ENCODE peak calls at places on chromosomes 11 and 22, in six cellular contexts. V is upper lobe of right lung, G is transverse colon, K is brain microvascular endothelial cell, N is body of pancreas, M is heart left ventricle. Q is an unnamed sample. For H3K27me3 and H3K36me3, the result is how much of the 10 kb centered on the place peaks cover.

GRCh38 chr11:115159122-115159665 is 345.0 kb downstream of the CADM1 start:
- DNase-seq in N (no peak), M (no peak), K (no peak), V (no peak), G (no peak), Q (no peak)

GRCh38 chr11:78181155-78181554 is 7.3 kb downstream of the KCTD21 start:
- DNase-seq in N (no peak), G (no peak), K (no peak), M (no peak), V (no peak), Q (no peak)

GRCh38 chr22:29689872-29690213 is 30.0 kb upstream of the CABP7 start:
- DNase-seq in V (peak), G (peak), N (peak), K (peak), M (peak), Q (no peak)

GRCh38 chr11:67410369-67410831 is 5.1 kb upstream of the CARNS1 start:
- DNase-seq in G (no peak), V (no peak), N (no peak), M (no peak), K (no peak), Q (no peak)

GRCh38 chr11:76237041-76237649 is 30.8 kb upstream of the WNT11 start:
- DNase-seq in V (no peak), M (no peak), N (no peak), K (no peak), G (no peak), Q (peak)

GRCh38 chr11:45182902-45183301 is 36.5 kb downstream of the PRDM11 start:
- DNase-seq in G (peak), V (no peak), N (peak), K (peak), M (peak), Q (no peak)

GRCh38 chr11:22115470-22116037 is 77.3 kb upstream of the ANO5 start:
- DNase-seq in M (peak), N (no peak), V (no peak), G (no peak), K (no peak), Q (no peak)

GRCh38 chr11:21949741-21950413 is 243.0 kb upstream of the ANO5 start:
- DNase-seq in M (no peak), N (no peak), G (no peak), K (no peak), V (no peak), Q (no peak)

GRCh38 chr11:131749100-131749499 is 378.7 kb downstream of the NTM start:
- DNase-seq in G (no peak), M (no peak), V (no peak), N (no peak), K (peak), Q (peak)

GRCh38 chr22:47372111-47372581 is 609.7 kb downstream of the TBC1D22A start:
- DNase-seq in K (no peak), N (no peak), G (no peak), V (no peak), M (no peak), Q (no peak)

GRCh38 chr11:16804104-16804947 is 65.9 kb downstream of the C11orf58 start:
- DNase-seq in G (peak), V (no peak), M (peak), K (no peak), N (no peak), Q (no peak)

GRCh38 chr22:30947821-30948454 is 20.6 kb downstream of the MORC2 start:
- DNase-seq in M (no peak), V (no peak), G (no peak), K (peak), N (no peak), Q (no peak)

GRCh38 chr11:8068605-8069221 is 12.3 kb upstream of the TUB start:
- DNase-seq in N (peak), K (peak), M (peak), V (no peak), G (peak), Q (no peak)

GRCh38 chr11:123139206-123139605 is 55.8 kb downstream of the CLMP start:
- DNase-seq in N (no peak), G (no peak), M (no peak), V (no peak), K (no peak), Q (no peak)

GRCh38 chr11:91041626-91042025 is 818.8 kb upstream of the CHORDC1 start:
- DNase-seq in V (no peak), M (no peak), N (no peak), K (no peak), G (no peak), Q (no peak)

GRCh38 chr11:16239130-16240105 is 116.9 kb downstream of the SOX6 start:
- DNase-seq in N (no peak), M (no peak), G (no peak), K (no peak), V (no peak), Q (no peak)

GRCh38 chr11:61766353-61766841 is 14.0 kb downstream of the MYRF start:
- DNase-seq in N (no peak), M (no peak), G (no peak), V (no peak), K (peak), Q (no peak)

GRCh38 chr11:78039919-78040671 is 17.0 kb upstream of the KCTD14 start:
- DNase-seq in N (peak), V (peak), M (peak), K (peak), G (peak), Q (peak)

GRCh38 chr11:12088531-12088930 is 21.9 kb upstream of the MICAL2 start:
- DNase-seq in N (no peak), G (no peak), M (no peak), K (no peak), V (no peak), Q (no peak)

GRCh38 chr22:26461188-26461810 is 22.3 kb downstream of the HPS4 start:
- DNase-seq in M (peak), V (no peak), K (peak), G (peak), N (peak), Q (no peak)

GRCh38 chr22:26462051-26462450 is 21.5 kb downstream of the HPS4 start:
- DNase-seq in G (no peak), K (no peak), N (no peak), M (no peak), V (no peak), Q (no peak)

GRCh38 chr11:77506857-77507256 is 33.0 kb upstream of the PAK1 start:
- DNase-seq in N (no peak), V (no peak), K (peak), G (peak), M (no peak), Q (no peak)

GRCh38 chr11:115503083-115503885 is 931 bp downstream of the CADM1 start:
- DNase-seq in M (peak), N (peak), G (peak), K (no peak), V (peak), Q (peak)

GRCh38 chr11:128590587-128590986 is 3.2 kb upstream of the ETS1 start:
- DNase-seq in V (no peak), M (no peak), G (no peak), N (no peak), K (no peak), Q (no peak)

GRCh38 chr11:128594246-128594645 is 6.9 kb upstream of the ETS1 start:
- DNase-seq in V (no peak), G (no peak), M (no peak), K (no peak), N (no peak), Q (no peak)

GRCh38 chr11:128589998-128590397 is 2.6 kb upstream of the ETS1 start:
- DNase-seq in K (no peak), G (no peak), V (no peak), N (no peak), M (no peak), Q (no peak)

GRCh38 chr11:128593281-128593680 is 5.9 kb upstream of the ETS1 start:
- DNase-seq in K (peak), M (no peak), V (no peak), G (no peak), N (no peak), Q (peak)

GRCh38 chr11:128592454-128592853 is 5.1 kb upstream of the ETS1 start:
- DNase-seq in N (no peak), K (no peak), G (no peak), V (no peak), M (no peak), Q (no peak)
- H3K27me3 ChIP-seq in N (under half), K (under half), G (under half), V (under half), M (under half), Q (under half)

GRCh38 chr11:92866679-92867282 is 102.7 kb upstream of the MTNR1B start:
- DNase-seq in M (peak), G (no peak), K (no peak), V (no peak), N (no peak), Q (no peak)

GRCh38 chr11:92865352-92865751 is 104.1 kb upstream of the MTNR1B start:
- DNase-seq in N (peak), K (peak), M (no peak), G (no peak), V (no peak), Q (no peak)

GRCh38 chr11:92859290-92859689 is 110.2 kb upstream of the MTNR1B start:
- DNase-seq in G (no peak), V (no peak), N (no peak), M (no peak), K (no peak), Q (no peak)

GRCh38 chr11:92861641-92862040 is 107.8 kb upstream of the MTNR1B start:
- DNase-seq in V (no peak), K (no peak), M (no peak), G (no peak), N (no peak), Q (no peak)
- H3K36me3 ChIP-seq in V (under half), K (under half), M (under half), G (under half), N (under half), Q (under half)

GRCh38 chr11:127993788-127994187 is 593.6 kb downstream of the ETS1 start:
- DNase-seq in G (no peak), V (no peak), N (no peak), M (no peak), K (no peak), Q (no peak)
- TF ChIP-seq CTCF in G (no peak), V (no peak), N (no peak), M (no peak), K (peak), Q (peak)

DNA sequence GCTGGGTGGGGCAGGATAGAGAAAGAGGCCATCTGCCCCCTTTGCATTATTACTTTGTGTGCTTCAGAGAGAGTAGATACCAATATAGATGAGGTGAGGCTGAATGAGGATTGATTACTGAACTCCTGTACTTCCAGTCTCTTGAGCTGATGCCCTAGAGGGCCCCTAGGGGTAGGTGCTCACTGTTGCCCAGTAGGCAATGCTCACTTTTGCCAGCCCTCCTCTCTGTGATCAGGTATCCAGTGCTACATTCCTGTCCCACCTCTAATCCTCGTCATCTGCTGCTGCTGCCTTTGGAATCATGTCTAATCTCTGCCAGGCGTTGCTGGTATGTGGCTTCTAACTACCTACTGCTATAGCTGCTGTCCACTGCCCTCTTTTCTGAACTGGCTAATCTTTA is 57.2 kb downstream of the CCDC83 start:
- DNase-seq in V (no peak), M (no peak), G (no peak), N (no peak), K (no peak), Q (no peak)
- H3K27me3 ChIP-seq in V (under half), M (under half), G (under half), N (under half), K (under half), Q (under half)

DNA sequence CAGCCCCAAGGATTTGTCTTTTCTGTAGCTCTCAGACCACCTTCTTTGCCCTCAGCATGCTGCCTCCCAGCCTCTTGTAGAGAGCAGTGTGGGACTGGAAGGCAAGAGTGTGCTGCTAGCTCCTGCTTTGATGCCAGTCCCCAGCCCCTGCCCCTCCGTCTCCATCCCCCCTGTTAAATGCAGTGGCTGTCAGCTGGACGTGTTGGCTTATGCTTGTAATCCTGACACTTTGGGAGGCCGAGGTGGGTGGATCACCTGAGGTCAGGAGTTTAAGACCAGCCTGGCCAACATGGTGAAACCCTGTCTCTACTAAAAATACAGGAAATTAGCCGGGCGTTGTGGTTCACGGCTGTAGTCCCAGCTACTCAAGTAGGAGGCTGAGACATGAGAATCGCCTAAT is 15.5 kb downstream of the SNRPD3 start:
- DNase-seq in V (no peak), N (no peak), M (no peak), K (no peak), G (no peak), Q (no peak)
- H3K36me3 ChIP-seq in V (half or more), N (under half), M (half or more), K (under half), G (under half), Q (under half)

GRCh38 chr22:50525104-50525958 is at the start of gene SCO2:
- DNase-seq in M (peak), N (peak), G (peak), V (peak), K (peak), Q (peak)
- TF ChIP-seq CTCF in M (peak), N (no peak), G (peak), V (peak), K (peak), Q (peak)

GRCh38 chr22:37320726-37321286 is 38.5 kb downstream of the CYTH4 start:
- DNase-seq in V (no peak), M (no peak), N (no peak), K (no peak), G (no peak), Q (no peak)
- H3K27me3 ChIP-seq in V (under half), M (half or more), N (under half), K (under half), G (under half), Q (under half)

GRCh38 chr11:3008746-3009336 is 16.7 kb upstream of the NAP1L4 start:
- DNase-seq in V (peak), M (no peak), N (no peak), G (no peak), K (no peak), Q (no peak)
- H3K36me3 ChIP-seq in V (half or more), M (half or more), N (under half), G (under half), K (half or more), Q (half or more)